ENCODE peak calls at places on chromosomes 2 and 18, in ten cellular contexts. B is mesendoderm; Q is anterior cingulate cortex; H is HEK293T; C is COR-L47; T is amniotic stem cell; G is stimulated activated CD8-positive, alpha-beta memory T cell treated with anti-CD3 and anti-CD28 coated beads, Interleukin-7, amount 100 ng/mL, for 24 hours; I is activated naive CD4-positive, alpha-beta T cell treated with anti-CD3 and anti-CD28 coated beads for 36 hours; J is H54; X is posterior vena cava. V is an unnamed sample.

GRCh38 chr2:42116195-42117181 is 52.7 kb upstream of the EML4 start:
- DNase-seq in B (no peak), Q (no peak), H (no peak), C (no peak), T (no peak), G (no peak), I (no peak), J (no peak), X (no peak), V (no peak)

GRCh38 chr2:7825591-7826312 is 856.1 kb upstream of the ID2 start:
- DNase-seq in B (no peak), Q (no peak), H (no peak), C (no peak), T (peak), G (no peak), I (peak), J (no peak), X (no peak), V (peak)

GRCh38 chr2:12399244-12399643 is 317.5 kb upstream of the TRIB2 start:
- DNase-seq in B (no peak), Q (no peak), H (no peak), C (no peak), T (no peak), G (no peak), I (no peak), J (no peak), X (no peak), V (no peak)

GRCh38 chr18:75009296-75009695 is 199.6 kb downstream of the PTGR3 start:
- DNase-seq in B (no peak), Q (no peak), H (no peak), C (no peak), T (no peak), G (no peak), I (no peak), J (no peak), X (no peak), V (no peak)

GRCh38 chr2:233857511-233858118 is 3.3 kb upstream of the HJURP start:
- DNase-seq in B (peak), Q (no peak), H (peak), C (peak), T (no peak), G (peak), I (peak), J (peak), X (no peak), V (no peak)

GRCh38 chr2:216502776-216503629 is 4.4 kb downstream of the RPL37A start:
- DNase-seq in B (no peak), Q (no peak), H (no peak), C (no peak), T (no peak), G (no peak), I (no peak), J (no peak), X (no peak), V (no peak)

GRCh38 chr18:38545071-38545470 is 979.5 kb upstream of the CELF4 start:
- DNase-seq in B (peak), Q (no peak), H (peak), C (peak), T (no peak), G (no peak), I (peak), J (no peak), X (no peak), V (no peak)

GRCh38 chr18:3982541-3982940 is 472.6 kb downstream of the DLGAP1 start:
- DNase-seq in B (no peak), Q (no peak), H (no peak), C (no peak), T (no peak), G (no peak), I (no peak), J (no peak), X (no peak), V (no peak)

GRCh38 chr18:23307567-23308295 is 145.4 kb upstream of the RIOK3 start:
- DNase-seq in B (no peak), Q (no peak), H (no peak), C (no peak), T (no peak), G (no peak), I (peak), J (peak), X (no peak), V (no peak)

GRCh38 chr2:121686218-121686617 is 37.0 kb upstream of the CLASP1 start:
- DNase-seq in B (no peak), Q (no peak), H (no peak), C (no peak), T (no peak), G (no peak), I (no peak), J (no peak), X (no peak), V (no peak)

GRCh38 chr2:79159653-79160052 is at the start of gene REG3A:
- DNase-seq in B (no peak), Q (no peak), H (no peak), C (no peak), T (no peak), G (no peak), I (no peak), J (no peak), X (no peak), V (no peak)

GRCh38 chr2:109162999-109163398 is 34.0 kb downstream of the SH3RF3 start:
- DNase-seq in B (no peak), Q (no peak), H (peak), C (peak), T (no peak), G (no peak), I (no peak), J (no peak), X (no peak), V (peak)

GRCh38 chr2:204260162-204260877 is 285.0 kb upstream of the PARD3B start:
- DNase-seq in B (peak), Q (peak), H (peak), C (peak), T (peak), G (peak), I (peak), J (peak), X (peak), V (peak)

GRCh38 chr2:156423674-156424282 is 12.4 kb upstream of the GPD2 start:
- DNase-seq in B (no peak), Q (no peak), H (no peak), C (peak), T (no peak), G (no peak), I (no peak), J (no peak), X (no peak), V (no peak)

GRCh38 chr2:74583504-74583903 is 29.0 kb downstream of the DOK1 start:
- DNase-seq in B (peak), Q (no peak), H (no peak), C (no peak), T (no peak), G (no peak), I (no peak), J (no peak), X (no peak), V (no peak)

GRCh38 chr2:240637116-240637900 is 12.0 kb downstream of the GPR35 start:
- DNase-seq in B (no peak), Q (no peak), H (no peak), C (no peak), T (no peak), G (no peak), I (no peak), J (no peak), X (peak), V (no peak)

GRCh38 chr2:101972621-101973434 is 18.9 kb upstream of the IL1R2 start:
- DNase-seq in B (peak), Q (no peak), H (no peak), C (no peak), T (no peak), G (no peak), I (no peak), J (no peak), X (no peak), V (no peak)

GRCh38 chr2:136122654-136123053 is 4.7 kb upstream of the CXCR4 start:
- DNase-seq in B (no peak), Q (no peak), H (no peak), C (no peak), T (no peak), G (no peak), I (no peak), J (no peak), X (no peak), V (no peak)

GRCh38 chr2:172635548-172635947 is 79.7 kb downstream of the PDK1 start:
- DNase-seq in B (no peak), Q (no peak), H (no peak), C (no peak), T (no peak), G (no peak), I (no peak), J (no peak), X (no peak), V (no peak)

GRCh38 chr18:1544016-1544415 is 639.3 kb downstream of the ADCYAP1 start:
- DNase-seq in B (no peak), Q (no peak), H (no peak), C (no peak), T (no peak), G (no peak), I (no peak), J (no peak), X (no peak), V (no peak)

GRCh38 chr2:159968282-159968900 is 94.0 kb downstream of the PLA2R1 start:
- DNase-seq in B (peak), Q (no peak), H (peak), C (peak), T (peak), G (no peak), I (peak), J (peak), X (no peak), V (no peak)

GRCh38 chr18:59954746-59955145 is 55.0 kb downstream of the PMAIP1 start:
- DNase-seq in B (no peak), Q (no peak), H (no peak), C (no peak), T (peak), G (no peak), I (no peak), J (no peak), X (no peak), V (no peak)

GRCh38 chr2:208183937-208184336 is 5.9 kb downstream of the C2orf80 start:
- DNase-seq in B (peak), Q (peak), H (no peak), C (no peak), T (no peak), G (no peak), I (no peak), J (no peak), X (no peak), V (no peak)

GRCh38 chr2:215332876-215333600 is 21.2 kb downstream of the ATIC start:
- DNase-seq in B (no peak), Q (no peak), H (no peak), C (no peak), T (no peak), G (no peak), I (no peak), J (no peak), X (no peak), V (no peak)

GRCh38 chr2:25379535-25379934 is 37.8 kb upstream of the DNMT3A start:
- DNase-seq in B (no peak), Q (no peak), H (no peak), C (no peak), T (no peak), G (no peak), I (no peak), J (no peak), X (peak), V (no peak)

GRCh38 chr2:101515512-101515911 is 40.6 kb upstream of the RFX8 start:
- DNase-seq in B (no peak), Q (no peak), H (no peak), C (no peak), T (no peak), G (no peak), I (no peak), J (no peak), X (no peak), V (no peak)

GRCh38 chr2:28445448-28446258 is 50.2 kb upstream of the PLB1 start:
- DNase-seq in B (peak), Q (no peak), H (no peak), C (no peak), T (peak), G (peak), I (peak), J (peak), X (no peak), V (peak)

GRCh38 chr2:226865273-226865672 is 29.4 kb downstream of the RHBDD1 start:
- DNase-seq in B (no peak), Q (no peak), H (no peak), C (no peak), T (no peak), G (no peak), I (no peak), J (no peak), X (no peak), V (no peak)

GRCh38 chr18:73563345-73563744 is 584.3 kb downstream of the FBXO15 start:
- DNase-seq in B (no peak), Q (no peak), H (no peak), C (no peak), T (no peak), G (no peak), I (no peak), J (no peak), X (no peak), V (no peak)

GRCh38 chr2:34705556-34706247 is 1106.6 kb upstream of the FAM98A start:
- DNase-seq in B (no peak), Q (no peak), H (no peak), C (no peak), T (no peak), G (no peak), I (no peak), J (no peak), X (no peak), V (no peak)

GRCh38 chr18:23223641-23224040 is 88.4 kb downstream of the CABLES1 start:
- DNase-seq in B (no peak), Q (no peak), H (no peak), C (no peak), T (no peak), G (no peak), I (no peak), J (no peak), X (no peak), V (no peak)

V was measured in brain pericyte.